ENCODE peak calls at places on chromosomes 16 and 17, in nine cellular contexts. K, R, Q, U, J, V, C, T and A are unnamed samples.

GRCh38 chr16:83772806-83773205 is 35.0 kb upstream of the HSBP1 start:
- DNase-seq in K (no peak), R (no peak), Q (no peak), U (no peak), J (no peak), V (no peak), C (no peak), T (no peak), A (no peak)

GRCh38 chr16:64051826-64052225 is 1070.0 kb downstream of the CDH11 start:
- DNase-seq in K (no peak), R (no peak), Q (peak), U (peak), J (peak), V (no peak), C (no peak), T (no peak), A (no peak)

GRCh38 chr17:50988427-50988826 is 122.3 kb upstream of the TOB1 start:
- DNase-seq in K (no peak), R (no peak), Q (no peak), U (no peak), J (no peak), V (no peak), C (no peak), T (no peak), A (no peak)

GRCh38 chr16:58029410-58029809 is 3.9 kb downstream of the MMP15 start:
- DNase-seq in K (no peak), R (no peak), Q (no peak), U (no peak), J (no peak), V (no peak), C (no peak), T (no peak), A (no peak)

GRCh38 chr17:73138541-73139138 is 26.2 kb upstream of the SSTR2 start:
- DNase-seq in K (no peak), R (no peak), Q (no peak), U (no peak), J (no peak), V (no peak), C (no peak), T (no peak), A (no peak)

GRCh38 chr16:81610936-81611335 is 166.3 kb downstream of the CMIP start:
- DNase-seq in K (no peak), R (no peak), Q (no peak), U (no peak), J (no peak), V (no peak), C (no peak), T (no peak), A (no peak)

GRCh38 chr16:82639666-82640336 is 13.0 kb downstream of the CDH13 start:
- DNase-seq in K (no peak), R (no peak), Q (no peak), U (peak), J (peak), V (no peak), C (no peak), T (peak), A (peak)

GRCh38 chr16:47229651-47230050 is 85.9 kb upstream of the NETO2 start:
- DNase-seq in K (no peak), R (no peak), Q (no peak), U (no peak), J (no peak), V (no peak), C (no peak), T (no peak), A (no peak)

GRCh38 chr17:41728056-41728455 is 6.4 kb downstream of the HAP1 start:
- DNase-seq in K (no peak), R (no peak), Q (no peak), U (no peak), J (no peak), V (no peak), C (no peak), T (no peak), A (no peak)

GRCh38 chr16:86396918-86397317 is 113.4 kb upstream of the FOXF1 start:
- DNase-seq in K (no peak), R (no peak), Q (peak), U (peak), J (peak), V (no peak), C (no peak), T (no peak), A (no peak)

GRCh38 chr17:32323784-32324590 is 18.0 kb downstream of the C17orf75 start:
- DNase-seq in K (no peak), R (no peak), Q (no peak), U (no peak), J (no peak), V (no peak), C (no peak), T (no peak), A (peak)

GRCh38 chr16:7703661-7704060 is 371.0 kb downstream of the RBFOX1 start:
- DNase-seq in K (no peak), R (no peak), Q (no peak), U (no peak), J (no peak), V (no peak), C (no peak), T (no peak), A (no peak)

GRCh38 chr16:89922884-89923639 is at the start of gene TUBB3:
- DNase-seq in K (peak), R (no peak), Q (no peak), U (peak), J (peak), V (no peak), C (no peak), T (peak), A (peak)

GRCh38 chr17:61485067-61485775 is 33.0 kb downstream of the TBX4 start:
- DNase-seq in K (no peak), R (no peak), Q (no peak), U (peak), J (no peak), V (no peak), C (no peak), T (no peak), A (no peak)

GRCh38 chr16:23434380-23434779 is 18.6 kb downstream of the COG7 start:
- DNase-seq in K (no peak), R (no peak), Q (peak), U (peak), J (peak), V (no peak), C (no peak), T (peak), A (peak)

GRCh38 chr17:27379863-27380533 is 76.2 kb upstream of the KSR1 start:
- DNase-seq in K (no peak), R (no peak), Q (no peak), U (no peak), J (peak), V (no peak), C (peak), T (no peak), A (no peak)

GRCh38 chr17:69723741-69724140 is 309.2 kb downstream of the MAP2K6 start:
- DNase-seq in K (no peak), R (no peak), Q (no peak), U (peak), J (no peak), V (no peak), C (no peak), T (no peak), A (no peak)

GRCh38 chr17:69722518-69722917 is 308.0 kb downstream of the MAP2K6 start:
- DNase-seq in K (no peak), R (no peak), Q (no peak), U (no peak), J (no peak), V (no peak), C (no peak), T (no peak), A (no peak)

GRCh38 chr17:69724236-69724635 is 309.7 kb downstream of the MAP2K6 start:
- DNase-seq in K (no peak), R (no peak), Q (no peak), U (peak), J (no peak), V (no peak), C (no peak), T (no peak), A (no peak)

GRCh38 chr17:69723316-69723715 is 308.8 kb downstream of the MAP2K6 start:
- DNase-seq in K (no peak), R (no peak), Q (no peak), U (no peak), J (no peak), V (no peak), C (no peak), T (no peak), A (no peak)

DNA sequence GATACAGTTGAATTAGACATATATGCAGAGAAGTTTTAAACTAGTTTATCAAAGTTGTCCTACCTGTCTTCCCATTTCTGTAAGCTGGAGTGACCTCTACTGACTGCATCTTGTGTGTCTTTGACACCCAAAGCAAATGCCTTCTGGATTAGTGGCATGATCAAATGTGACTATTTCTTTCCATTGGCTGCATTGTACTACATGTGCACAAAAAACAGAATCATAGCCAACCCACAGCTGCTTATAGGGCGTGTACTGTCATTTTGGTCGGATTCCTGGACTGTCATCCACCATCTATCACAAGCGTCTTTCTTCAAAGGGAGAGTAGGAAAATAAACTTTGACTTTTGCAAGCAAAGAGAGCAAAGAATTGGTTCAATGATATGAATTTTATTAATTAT is 310.6 kb downstream of the MAP2K6 start:
- DNase-seq in K (no peak), R (no peak), Q (no peak), U (no peak), J (no peak), V (no peak), C (no peak), T (no peak), A (no peak)
- TF ChIP-seq CTCF in K (no peak), R (no peak), Q (no peak), U (no peak), J (no peak), V (no peak), C (no peak), T (no peak), A (no peak)

GRCh38 chr16:30065943-30066881 is 652 bp downstream of the ALDOA start:
- DNase-seq in K (no peak), R (no peak), Q (no peak), U (peak), J (no peak), V (no peak), C (no peak), T (no peak), A (peak)

GRCh38 chr16:30065112-30065942 is at the start of gene ALDOA:
- DNase-seq in K (peak), R (peak), Q (peak), U (peak), J (peak), V (peak), C (peak), T (peak), A (peak)

GRCh38 chr16:30063278-30063892 is 2.2 kb upstream of the ALDOA start:
- DNase-seq in K (no peak), R (no peak), Q (no peak), U (no peak), J (no peak), V (no peak), C (no peak), T (no peak), A (no peak)

GRCh38 chr16:30064746-30065111 is 831 bp upstream of the ALDOA start:
- DNase-seq in K (no peak), R (no peak), Q (no peak), U (no peak), J (no peak), V (no peak), C (no peak), T (no peak), A (no peak)

DNA sequence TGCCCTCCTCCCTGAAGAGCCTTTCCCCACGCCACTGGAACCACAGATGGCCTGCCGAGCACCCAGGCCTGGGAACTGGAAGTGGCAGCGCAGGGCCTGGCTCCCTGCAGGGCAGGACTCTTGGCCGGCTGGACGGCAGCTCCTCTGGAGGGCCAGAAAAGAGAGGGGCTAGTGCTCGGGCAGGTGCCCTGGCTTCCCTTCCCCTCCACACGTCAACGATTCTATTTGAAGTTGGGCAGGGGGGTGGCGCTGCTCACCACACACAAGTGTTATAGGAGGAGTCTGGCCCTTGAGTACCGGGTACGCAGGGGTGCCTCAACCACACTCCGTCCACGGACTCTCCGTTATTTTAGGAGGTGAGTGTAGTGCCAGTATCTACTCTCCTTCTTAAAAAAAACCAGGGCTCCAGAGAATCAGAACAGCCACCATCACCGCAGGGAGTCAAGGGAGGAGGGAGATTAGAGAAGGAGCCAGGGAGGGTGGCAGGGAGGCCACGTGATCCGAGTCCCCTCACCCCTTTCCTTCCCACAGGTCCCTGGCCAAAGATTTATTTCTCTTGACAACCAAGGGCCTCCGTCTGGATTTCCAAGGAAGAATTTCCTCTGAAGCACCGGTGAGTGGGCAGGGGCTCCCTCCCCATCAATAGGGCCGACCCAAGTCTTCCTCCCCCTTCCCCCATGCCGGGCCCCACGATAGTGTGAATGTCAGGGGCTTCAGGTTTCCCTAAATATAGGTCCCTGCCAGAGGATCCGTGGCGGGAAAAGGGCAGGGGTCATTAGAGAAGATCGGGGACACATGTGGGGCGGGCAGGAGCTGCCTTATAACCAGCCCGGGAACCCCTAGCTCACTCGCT is 1.4 kb upstream of the ALDOA start:
- DNase-seq in K (no peak), R (no peak), Q (no peak), U (peak), J (no peak), V (peak), C (peak), T (peak), A (peak)
- TF ChIP-seq CTCF in K (peak), R (no peak), Q (no peak), U (no peak), J (peak), V (no peak), C (peak), T (peak), A (no peak)

DNA sequence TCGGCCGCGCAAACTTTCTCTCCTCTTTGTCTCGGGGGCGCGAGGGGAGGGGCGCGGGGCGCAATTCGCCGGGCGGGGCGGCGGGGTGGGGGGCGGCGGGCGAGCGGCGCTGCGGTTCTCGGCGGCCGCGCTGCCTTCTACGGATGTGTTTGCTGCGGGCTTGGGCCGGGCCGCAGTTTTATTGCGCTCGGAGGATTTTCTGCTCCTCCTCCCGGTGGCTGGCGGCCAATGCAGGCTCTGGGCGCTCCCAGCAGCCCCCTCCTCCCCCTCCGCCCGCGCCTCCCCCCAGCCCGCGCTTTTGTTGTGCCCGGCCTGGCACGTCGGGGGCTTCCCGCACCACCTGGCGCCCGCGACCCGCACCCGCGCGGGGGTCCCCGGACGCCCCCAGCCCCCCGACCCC is at the start of gene TIMP2:
- DNase-seq in K (peak), R (peak), Q (peak), U (peak), J (peak), V (peak), C (peak), T (peak), A (peak)
- TF ChIP-seq CTCF in K (peak), R (peak), Q (no peak), U (no peak), J (peak), V (peak), C (peak), T (peak), A (peak)

GRCh38 chr17:11389583-11389982 is 148.6 kb downstream of the SHISA6 start:
- DNase-seq in K (no peak), R (no peak), Q (no peak), U (no peak), J (no peak), V (no peak), C (no peak), T (no peak), A (no peak)

GRCh38 chr17:11388061-11388460 is 147.0 kb downstream of the SHISA6 start:
- DNase-seq in K (no peak), R (no peak), Q (no peak), U (no peak), J (no peak), V (no peak), C (no peak), T (no peak), A (no peak)

GRCh38 chr17:11391134-11391533 is 150.1 kb downstream of the SHISA6 start:
- DNase-seq in K (no peak), R (no peak), Q (no peak), U (no peak), J (no peak), V (no peak), C (no peak), T (no peak), A (no peak)
- TF ChIP-seq CTCF in K (peak), R (no peak), Q (no peak), U (no peak), J (no peak), V (no peak), C (no peak), T (no peak), A (no peak)

DNA sequence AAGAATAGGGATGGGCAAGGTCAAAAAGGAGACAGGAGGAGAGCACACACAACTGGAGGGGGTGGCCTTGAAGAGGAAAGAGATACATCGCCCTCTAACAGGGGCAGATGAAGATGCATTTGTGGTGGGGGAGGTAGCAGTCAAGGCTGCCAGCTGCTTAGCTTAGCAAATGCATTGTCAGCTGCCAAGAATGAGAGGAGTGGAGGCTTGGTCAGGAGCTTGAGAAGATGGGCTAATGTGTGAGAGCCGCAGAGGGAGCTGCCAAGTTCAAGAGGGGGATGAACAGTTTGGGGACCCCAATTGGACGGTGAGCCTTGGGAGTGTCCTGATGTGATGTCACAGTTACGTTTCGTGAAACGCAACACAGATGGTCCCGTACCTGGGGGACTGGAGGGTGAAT is 28.9 kb upstream of the GNA13 start:
- DNase-seq in K (no peak), R (no peak), Q (no peak), U (peak), J (no peak), V (no peak), C (no peak), T (no peak), A (no peak)
- TF ChIP-seq CTCF in K (no peak), R (no peak), Q (no peak), U (no peak), J (no peak), V (no peak), C (no peak), T (no peak), A (no peak)